ENCODE peak calls at places on chromosomes 13 and 19, in four cellular contexts. One of them, this sample, is unnamed.

GRCh38 chr13:59633290-59633689 is 530.4 kb downstream of the DIAPH3 start:
- DNase-seq in PC-9: no peak
- DNase-seq in HCT116: no peak
- DNase-seq in neural progenitor cell: no peak
- DNase-seq in this sample: no peak

GRCh38 chr19:47726467-47726866 is 13.2 kb downstream of the EHD2 start:
- DNase-seq in neural progenitor cell: no peak
- DNase-seq in PC-9: no peak
- DNase-seq in HCT116: no peak
- DNase-seq in this sample: no peak

GRCh38 chr19:23971598-23971997 is 56.9 kb downstream of the ZNF726 start:
- DNase-seq in HCT116: no peak
- DNase-seq in PC-9: no peak
- DNase-seq in neural progenitor cell: no peak
- DNase-seq in this sample: no peak

GRCh38 chr19:18322318-18322758 is 538 bp downstream of the LSM4 start:
- DNase-seq in HCT116: no peak
- DNase-seq in neural progenitor cell: peak; percentile 81
- DNase-seq in PC-9: no peak
- DNase-seq in this sample: peak; percentile 21

GRCh38 chr19:13794388-13794751 is 873 bp upstream of the ZSWIM4 start:
- DNase-seq in neural progenitor cell: no peak
- DNase-seq in HCT116: no peak
- DNase-seq in PC-9: peak; percentile 82
- DNase-seq in this sample: no peak

GRCh38 chr13:31050486-31051400 is 111.0 kb downstream of the HSPH1 start:
- DNase-seq in HCT116: no peak
- DNase-seq in PC-9: no peak
- DNase-seq in neural progenitor cell: peak; percentile 20
- DNase-seq in this sample: no peak

GRCh38 chr19:7242601-7243258 is 51.5 kb downstream of the INSR start:
- DNase-seq in PC-9: peak; percentile 11
- DNase-seq in HCT116: no peak
- DNase-seq in neural progenitor cell: no peak
- DNase-seq in this sample: no peak

GRCh38 chr13:43157796-43158195 is 134.4 kb downstream of the DNAJC15 start:
- DNase-seq in neural progenitor cell: no peak
- DNase-seq in HCT116: no peak
- DNase-seq in PC-9: no peak
- DNase-seq in this sample: no peak

GRCh38 chr19:5094768-5095567 is 126.1 kb downstream of the KDM4B start:
- DNase-seq in HCT116: no peak
- DNase-seq in PC-9: no peak
- DNase-seq in neural progenitor cell: no peak
- DNase-seq in this sample: no peak

GRCh38 chr19:56120371-56121179 is 520 bp downstream of the ZNF787 start:
- DNase-seq in PC-9: peak; percentile 80
- DNase-seq in HCT116: peak; percentile 41
- DNase-seq in neural progenitor cell: peak; percentile 74
- DNase-seq in this sample: no peak

GRCh38 chr19:41330946-41331678 is 21.1 kb downstream of the CCDC97 start:
- DNase-seq in HCT116: no peak
- DNase-seq in PC-9: no peak
- DNase-seq in neural progenitor cell: no peak
- DNase-seq in this sample: no peak

GRCh38 chr13:50161052-50161451 is 145.8 kb downstream of the KCNRG start:
- DNase-seq in neural progenitor cell: no peak
- DNase-seq in HCT116: no peak
- DNase-seq in PC-9: no peak
- DNase-seq in this sample: no peak

GRCh38 chr13:78608254-78608704 is 4.9 kb upstream of the POU4F1 start:
- DNase-seq in PC-9: no peak
- DNase-seq in neural progenitor cell: peak; percentile 29
- DNase-seq in HCT116: no peak
- DNase-seq in this sample: no peak

GRCh38 chr13:39616087-39616694 is 13.2 kb upstream of the LHFPL6 start:
- DNase-seq in HCT116: peak; percentile 44
- DNase-seq in PC-9: no peak
- DNase-seq in neural progenitor cell: peak; percentile 84
- DNase-seq in this sample: no peak

GRCh38 chr13:65499251-65499650 is 1730.9 kb downstream of the PCDH9 start:
- DNase-seq in HCT116: no peak
- DNase-seq in neural progenitor cell: no peak
- DNase-seq in PC-9: no peak
- DNase-seq in this sample: no peak

GRCh38 chr19:17999685-18000479 is 8.1 kb upstream of the ARRDC2 start:
- DNase-seq in HCT116: no peak
- DNase-seq in neural progenitor cell: no peak
- DNase-seq in PC-9: no peak
- DNase-seq in this sample: no peak

GRCh38 chr13:47114030-47114429 is 217.2 kb upstream of the HTR2A start:
- DNase-seq in HCT116: no peak
- DNase-seq in PC-9: no peak
- DNase-seq in neural progenitor cell: peak; percentile 18
- DNase-seq in this sample: no peak

GRCh38 chr13:109415057-109415456 is 371.3 kb downstream of the IRS2 start:
- DNase-seq in PC-9: no peak
- DNase-seq in HCT116: no peak
- DNase-seq in neural progenitor cell: no peak
- DNase-seq in this sample: no peak

GRCh38 chr13:108834193-108834592 is 204.8 kb downstream of the MYO16 start:
- DNase-seq in PC-9: no peak
- DNase-seq in neural progenitor cell: no peak
- DNase-seq in HCT116: peak; percentile 34
- DNase-seq in this sample: no peak

GRCh38 chr13:48006396-48006795 is 5.3 kb upstream of the SUCLA2 start:
- DNase-seq in PC-9: no peak
- DNase-seq in neural progenitor cell: no peak
- DNase-seq in HCT116: no peak
- DNase-seq in this sample: no peak

GRCh38 chr19:42280761-42281174 is 11.7 kb downstream of the CIC start:
- DNase-seq in HCT116: no peak
- DNase-seq in neural progenitor cell: peak; percentile 51
- DNase-seq in PC-9: no peak
- DNase-seq in this sample: no peak

GRCh38 chr19:47819841-47820244 is 1.9 kb upstream of the CRX start:
- DNase-seq in PC-9: no peak
- DNase-seq in neural progenitor cell: peak; percentile 95
- DNase-seq in HCT116: no peak
- DNase-seq in this sample: no peak

DNA sequence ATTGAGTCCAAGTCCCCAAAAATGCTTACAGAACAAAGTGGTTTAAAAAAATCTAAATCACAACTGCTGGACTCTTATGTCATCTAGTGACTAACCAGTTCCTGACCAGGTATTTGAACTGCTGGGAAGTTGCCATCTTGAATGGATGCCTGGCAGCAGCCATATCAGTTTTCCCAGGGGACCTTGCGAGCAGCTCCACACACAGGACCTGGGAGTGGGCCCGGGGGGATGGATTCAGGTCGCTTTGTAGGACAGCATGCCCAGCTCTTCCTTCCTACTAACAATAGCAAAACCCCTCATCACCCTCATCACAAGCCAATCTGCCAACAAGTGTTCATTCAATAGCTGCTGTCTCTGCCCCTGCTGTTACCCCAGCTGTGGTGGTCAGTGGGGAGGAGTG is 65.3 kb downstream of the KCTD15 start:
- DNase-seq in PC-9: no peak
- DNase-seq in HCT116: no peak
- DNase-seq in neural progenitor cell: no peak
- DNase-seq in this sample: no peak
- H3K4me3 ChIP-seq in PC-9: no peak overlapping the region
- H3K4me3 ChIP-seq in HCT116: no peak overlapping the region
- H3K4me3 ChIP-seq in neural progenitor cell: no peak overlapping the region
- H3K4me3 ChIP-seq in this sample: no peak overlapping the region

GRCh38 chr19:3804429-3804828 is 18.2 kb upstream of the MATK start:
- DNase-seq in HCT116: no peak
- DNase-seq in neural progenitor cell: no peak
- DNase-seq in PC-9: no peak
- DNase-seq in this sample: no peak
- H3K27me3 ChIP-seq in HCT116: no peaks in the 10 kb centered on the region
- H3K27me3 ChIP-seq in neural progenitor cell: peaks cover 37% of the 10 kb centered on the region
- H3K27me3 ChIP-seq in PC-9: peaks cover 9% of the 10 kb centered on the region
- H3K27me3 ChIP-seq in this sample: peaks cover 31% of the 10 kb centered on the region

DNA sequence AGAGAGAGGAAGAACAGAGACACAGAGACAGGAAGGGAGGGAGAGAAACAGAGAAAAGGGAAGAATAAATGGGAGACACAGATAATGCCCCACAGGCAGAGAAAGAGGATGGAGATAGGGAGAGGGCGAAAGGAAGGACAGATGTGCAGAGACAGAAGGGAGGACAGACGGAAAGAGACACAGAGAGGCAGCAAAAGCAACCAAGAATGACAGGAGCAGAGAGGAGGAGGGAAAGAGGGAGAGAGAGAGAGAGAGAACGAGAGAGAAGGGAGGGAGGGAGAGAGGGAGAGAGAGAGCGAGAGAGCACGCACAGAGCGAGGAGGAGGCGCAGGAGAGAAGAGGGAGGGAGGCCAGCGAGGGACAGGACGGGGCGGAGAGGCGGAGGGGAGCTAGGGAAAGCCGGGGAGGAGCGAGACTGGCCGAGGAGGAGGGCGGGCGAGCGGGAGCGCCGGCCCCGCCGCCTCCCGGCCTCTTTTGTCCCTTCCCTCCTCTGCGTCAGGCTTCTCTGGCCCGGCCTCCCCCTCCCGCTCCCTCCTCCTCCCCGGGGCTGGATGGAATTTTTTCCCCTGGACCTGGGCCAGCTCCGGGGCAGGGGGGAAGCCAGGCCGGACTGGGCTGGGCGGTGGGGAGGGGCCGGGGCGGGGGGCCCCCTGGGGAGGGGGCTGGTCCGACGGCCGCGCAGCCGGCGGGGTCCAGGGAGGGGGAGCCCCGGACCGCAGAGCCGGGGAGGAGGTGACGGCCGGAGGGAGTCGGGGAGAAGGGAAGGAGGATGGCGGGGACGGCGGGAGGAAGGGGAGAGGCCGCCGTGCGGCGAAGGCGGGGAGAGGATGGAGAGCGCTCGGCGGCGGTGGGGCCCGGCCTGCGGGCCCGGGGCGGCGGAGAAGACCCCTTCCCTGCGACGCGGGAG is 4.2 kb upstream of the SPACA6 start:
- DNase-seq in neural progenitor cell: peak; percentile 91
- DNase-seq in PC-9: peak; percentile 96
- DNase-seq in HCT116: peak; percentile 73
- DNase-seq in this sample: no peak
- TF ChIP-seq EZH2 in neural progenitor cell: no peak
- TF ChIP-seq EZH2 in PC-9: no peak
- TF ChIP-seq EZH2 in HCT116: no peak
- TF ChIP-seq EZH2 in this sample: no peak

DNA sequence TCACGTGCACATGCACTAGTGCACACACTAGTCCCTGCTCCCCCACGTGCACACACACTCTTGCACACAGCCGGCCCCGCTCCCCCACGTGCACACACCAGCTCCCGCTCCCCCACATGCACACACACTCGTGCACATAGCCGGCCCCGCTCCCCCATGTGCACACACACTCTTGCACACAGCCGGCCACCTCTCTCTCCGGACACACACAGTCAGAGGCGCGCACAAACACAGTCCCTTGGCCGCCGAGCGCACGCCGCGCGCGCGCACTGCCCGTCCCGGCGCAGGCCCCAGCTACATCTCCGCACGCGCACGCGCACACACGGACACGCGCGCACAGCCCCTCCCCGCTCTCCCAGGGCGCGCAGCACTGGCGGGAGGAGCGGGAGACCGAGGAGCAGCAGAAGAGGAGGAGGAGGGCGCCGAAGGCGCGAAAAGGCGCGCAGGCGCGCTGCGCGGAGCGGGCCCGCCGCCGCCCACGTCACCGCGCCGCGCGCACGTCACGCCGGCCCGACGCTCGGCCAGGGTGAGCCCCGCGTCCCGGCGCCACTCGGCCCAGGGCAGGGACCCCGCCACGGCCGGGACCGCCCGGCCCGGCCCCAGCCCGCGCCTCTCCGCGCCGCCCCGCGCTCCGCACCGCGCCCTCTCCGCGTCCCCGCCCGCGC is at the start of gene TFDP1:
- DNase-seq in PC-9: peak; percentile 86
- DNase-seq in neural progenitor cell: peak; percentile 92
- DNase-seq in HCT116: peak; percentile 79
- DNase-seq in this sample: no peak
- H3K4me3 ChIP-seq in PC-9: peak within 1 kb of the TSS; percentile 78
- H3K4me3 ChIP-seq in neural progenitor cell: peak within 1 kb of the TSS; percentile 78
- H3K4me3 ChIP-seq in HCT116: peak within 1 kb of the TSS; percentile 71
- H3K4me3 ChIP-seq in this sample: peak within 1 kb of the TSS; percentile 55

GRCh38 chr13:100273576-100273975 is 184.7 kb downstream of the PCCA start:
- DNase-seq in neural progenitor cell: no peak
- DNase-seq in HCT116: no peak
- DNase-seq in PC-9: no peak
- DNase-seq in this sample: no peak
- H3K27me3 ChIP-seq in neural progenitor cell: no peaks in the 10 kb centered on the region
- H3K27me3 ChIP-seq in HCT116: no peaks in the 10 kb centered on the region
- H3K27me3 ChIP-seq in PC-9: no peaks in the 10 kb centered on the region
- H3K27me3 ChIP-seq in this sample: no peaks in the 10 kb centered on the region

DNA sequence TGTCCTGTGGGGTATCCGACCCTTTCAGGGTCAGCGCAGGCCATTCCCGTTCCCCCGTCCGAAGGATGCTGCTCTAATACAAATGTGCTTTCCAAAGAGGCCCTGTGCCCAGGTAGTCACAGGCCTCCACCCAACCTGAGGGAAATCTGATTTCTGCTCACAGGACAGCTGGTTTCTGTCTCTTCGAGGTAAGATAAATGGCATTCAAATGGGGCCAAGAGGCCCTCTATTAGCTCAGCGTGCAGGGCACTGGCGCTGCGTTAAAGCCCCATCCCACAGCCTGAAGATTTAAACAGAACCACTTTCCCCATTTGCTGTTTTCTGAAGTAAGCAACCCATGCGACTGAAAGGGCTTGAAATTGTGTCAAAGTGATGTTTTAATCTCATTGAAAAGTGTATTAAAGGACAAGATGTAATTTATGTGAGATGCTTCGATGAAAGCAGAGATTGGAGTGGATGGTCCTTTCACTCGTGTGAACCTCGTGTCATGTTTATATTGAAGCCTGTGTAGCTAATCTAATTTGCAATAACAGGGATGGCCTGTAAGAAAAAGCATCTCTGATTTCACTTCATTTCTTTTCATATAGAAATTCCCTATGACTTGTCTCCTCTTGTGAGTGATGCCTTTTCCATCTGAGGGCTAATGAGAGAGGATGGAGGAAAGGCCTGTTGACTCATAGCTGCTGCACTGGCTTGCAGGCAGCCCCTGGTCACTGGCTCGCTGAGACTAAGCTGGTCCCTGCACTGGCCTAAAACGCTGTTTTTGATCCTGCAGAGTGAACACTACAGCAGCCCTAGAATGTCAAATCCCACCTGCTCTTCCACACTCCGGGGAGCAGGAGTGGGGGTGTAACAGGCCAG is 7.3 kb upstream of the SOX1 start:
- DNase-seq in PC-9: no peak
- DNase-seq in HCT116: no peak
- DNase-seq in neural progenitor cell: peak; percentile 63
- DNase-seq in this sample: no peak
- TF ChIP-seq EZH2 in PC-9: no peak
- TF ChIP-seq EZH2 in HCT116: no peak
- TF ChIP-seq EZH2 in neural progenitor cell: no peak
- TF ChIP-seq EZH2 in this sample: no peak

GRCh38 chr13:102877285-102877684 is 31.5 kb downstream of the ERCC5 start:
- DNase-seq in neural progenitor cell: no peak
- DNase-seq in PC-9: no peak
- DNase-seq in HCT116: no peak
- DNase-seq in this sample: no peak
- H3K4me3 ChIP-seq in neural progenitor cell: no peak overlapping the region
- H3K4me3 ChIP-seq in PC-9: no peak overlapping the region
- H3K4me3 ChIP-seq in HCT116: no peak overlapping the region
- H3K4me3 ChIP-seq in this sample: no peak overlapping the region

This sample was measured in keratinocyte.